ENCODE peak calls at places on chromosomes 3 and 15, in four cellular contexts. H is psoas muscle, R is GM23248, X is ascending aorta. W is an unnamed sample. For H3K9me3, the result is how much of the 10 kb centered on the place peaks cover.

GRCh38 chr3:23834082-23834870 is 28.5 kb downstream of the UBE2E1 start:
- DNase-seq in H (no peak), R (peak), X (no peak), W (no peak)

GRCh38 chr15:55343168-55343567 is 24.1 kb downstream of the PIGB start:
- DNase-seq in H (no peak), R (no peak), X (no peak), W (no peak)

GRCh38 chr15:82901114-82901805 is 51.3 kb downstream of the HOMER2 start:
- DNase-seq in H (no peak), R (no peak), X (no peak), W (no peak)

GRCh38 chr3:135497979-135498378 is 467.5 kb upstream of the PPP2R3A start:
- DNase-seq in H (no peak), R (no peak), X (no peak), W (no peak)

GRCh38 chr3:9736831-9737230 is 5.3 kb downstream of the BRPF1 start:
- DNase-seq in H (no peak), R (peak), X (no peak), W (no peak)

GRCh38 chr3:96813820-96814580 is 394 bp upstream of the EPHA6 start:
- DNase-seq in H (peak), R (peak), X (no peak), W (no peak)

GRCh38 chr3:149832086-149832485 is 19.1 kb downstream of the RNF13 start:
- DNase-seq in H (no peak), R (peak), X (no peak), W (no peak)

GRCh38 chr3:63450634-63451363 is 172.7 kb downstream of the SYNPR start:
- DNase-seq in H (no peak), R (peak), X (no peak), W (no peak)

GRCh38 chr3:52534281-52535183 is 875 bp upstream of the NT5DC2 start:
- DNase-seq in H (no peak), R (peak), X (no peak), W (no peak)

DNA sequence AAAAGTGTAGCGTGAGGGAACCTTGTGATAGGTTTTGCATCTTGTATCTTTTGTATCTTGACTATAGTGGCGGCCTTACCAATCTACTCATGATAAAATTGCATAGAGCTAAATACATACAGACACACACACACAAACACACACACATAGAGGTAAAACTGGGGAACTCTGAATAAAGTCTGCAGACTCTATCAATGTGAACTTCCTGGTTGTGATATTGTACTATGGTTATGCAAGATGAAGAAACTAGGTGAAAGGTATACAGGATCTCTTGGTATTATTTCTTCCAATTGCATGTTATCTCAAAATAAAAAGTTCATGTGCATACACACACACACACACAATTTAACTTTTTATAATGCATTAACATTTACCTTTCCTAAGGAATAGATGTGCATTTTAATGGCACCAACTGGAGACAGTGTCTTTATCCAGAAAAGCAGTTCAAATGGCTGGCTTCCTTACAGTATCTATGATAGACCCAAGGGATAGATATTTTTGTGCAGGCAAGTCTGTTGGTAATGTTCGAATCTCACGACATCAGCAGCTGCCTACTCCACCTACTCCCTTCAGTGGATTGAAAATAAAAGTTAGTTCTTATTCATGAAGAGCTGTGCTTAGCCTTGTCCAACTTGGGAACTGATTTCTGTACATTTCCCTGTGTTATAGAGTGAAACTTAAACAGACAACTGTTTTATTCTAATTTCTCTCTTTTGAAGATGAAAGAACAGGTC is 47.0 kb upstream of the SPRED1 start:
- DNase-seq in H (no peak), R (no peak), X (no peak), W (no peak)
- H3K9me3 ChIP-seq in H (under half), R (under half), X (under half), W (under half)

DNA sequence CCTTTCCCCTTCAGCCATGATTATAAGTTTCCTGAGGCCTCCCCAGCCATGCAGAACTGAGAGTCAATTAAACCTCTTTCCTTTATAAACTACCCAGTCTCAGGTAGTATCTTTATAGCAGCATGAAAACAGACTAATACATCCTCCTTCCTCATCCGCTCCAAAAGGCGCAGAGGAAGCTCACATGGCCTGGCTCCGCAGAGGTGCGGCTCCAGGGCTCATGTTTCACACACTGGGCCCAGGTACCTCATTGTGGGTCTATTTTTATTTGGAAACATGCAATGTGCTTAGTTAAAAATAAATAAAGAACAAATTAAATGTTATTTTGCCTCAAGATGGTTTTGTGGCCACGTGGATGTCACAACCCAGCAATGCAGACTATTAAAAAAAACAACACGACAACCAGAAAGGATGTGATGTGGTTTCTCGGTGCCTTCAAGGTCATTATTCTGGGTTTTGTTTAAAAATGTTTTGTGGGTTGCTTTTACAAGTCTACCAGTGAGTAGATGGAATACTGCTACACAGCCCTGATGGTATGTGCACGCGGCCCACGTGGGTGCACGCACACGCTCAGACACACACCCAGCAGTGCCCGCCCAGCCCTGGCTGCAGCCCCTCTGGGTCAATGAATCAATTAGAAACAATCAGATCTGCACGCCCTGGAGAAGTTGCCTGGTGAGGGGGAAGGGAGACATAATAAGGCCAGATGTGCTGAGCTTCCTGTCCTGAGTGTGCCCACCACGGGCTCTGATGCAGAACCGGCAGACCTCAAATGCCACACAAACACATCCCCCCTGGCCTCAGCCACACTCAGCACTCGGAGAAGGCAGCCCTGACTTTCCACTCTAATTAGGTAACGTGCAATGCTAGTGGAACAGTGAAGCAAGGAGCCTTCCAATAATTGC is 140.1 kb downstream of the ADAMTS17 start:
- DNase-seq in H (no peak), R (no peak), X (no peak), W (no peak)
- H3K9me3 ChIP-seq in H (under half), R (under half), X (under half), W (under half)

GRCh38 chr15:95120595-95120994 is 889.2 kb downstream of the MCTP2 start:
- DNase-seq in H (no peak), R (no peak), X (no peak), W (no peak)
- H3K9me3 ChIP-seq in H (under half), R (under half), X (under half), W (under half)

GRCh38 chr3:191707817-191708216 is 246.9 kb downstream of the PYDC2 start:
- DNase-seq in H (no peak), R (no peak), X (no peak), W (no peak)
- H3K9me3 ChIP-seq in H (under half), R (under half), X (under half), W (under half)

GRCh38 chr3:127254001-127254400 is 33.8 kb downstream of the PRR20G start:
- DNase-seq in H (no peak), R (no peak), X (no peak), W (no peak)

GRCh38 chr3:127247292-127247691 is 40.6 kb downstream of the PRR20G start:
- DNase-seq in H (no peak), R (no peak), X (no peak), W (no peak)

GRCh38 chr3:127252446-127252845 is 35.4 kb downstream of the PRR20G start:
- DNase-seq in H (no peak), R (no peak), X (no peak), W (no peak)

GRCh38 chr3:127253491-127253890 is 34.4 kb downstream of the PRR20G start:
- DNase-seq in H (no peak), R (no peak), X (no peak), W (no peak)

DNA sequence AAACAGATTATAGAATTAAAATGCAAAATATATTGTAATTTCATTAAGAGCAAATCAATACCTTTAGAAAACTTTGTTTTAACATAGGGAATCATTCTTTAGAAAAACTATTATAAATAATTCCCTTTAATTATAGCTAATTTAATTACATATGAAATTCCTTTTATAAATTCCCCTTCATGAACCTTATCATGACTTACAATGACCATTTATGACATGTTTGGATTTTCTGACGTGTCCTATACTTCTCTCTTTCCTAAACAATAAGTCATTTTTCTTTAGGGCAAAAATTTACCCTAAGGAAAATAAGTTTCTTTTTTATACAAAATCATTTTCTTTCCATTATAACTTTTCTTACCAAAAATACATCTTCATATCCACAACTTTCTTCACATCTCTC is 37.8 kb downstream of the PRR20G start:
- DNase-seq in H (no peak), R (no peak), X (no peak), W (no peak)
- H3K9me3 ChIP-seq in H (under half), R (under half), X (under half), W (under half)

GRCh38 chr3:187136936-187137335 is 2.4 kb downstream of the RPL39L start:
- DNase-seq in H (no peak), R (peak), X (no peak), W (no peak)
- H3K9me3 ChIP-seq in H (under half), R (under half), X (under half), W (under half)

GRCh38 chr3:80855482-80855881 is 906.0 kb downstream of the GBE1 start:
- DNase-seq in H (no peak), R (no peak), X (no peak), W (no peak)
- H3K9me3 ChIP-seq in H (under half), R (under half), X (under half), W (under half)

GRCh38 chr3:44596631-44597030 is 11.9 kb downstream of the ZNF660 start:
- DNase-seq in H (no peak), R (no peak), X (no peak), W (no peak)
- H3K9me3 ChIP-seq in H (under half), R (under half), X (half or more), W (under half)

GRCh38 chr15:34155859-34156258 is 54.0 kb downstream of the PGBD4 start:
- DNase-seq in H (no peak), R (no peak), X (no peak), W (no peak)

GRCh38 chr15:34160735-34161134 is 49.2 kb downstream of the KATNBL1 start:
- DNase-seq in H (no peak), R (no peak), X (no peak), W (no peak)

GRCh38 chr15:34158355-34158754 is 51.5 kb downstream of the KATNBL1 start:
- DNase-seq in H (no peak), R (no peak), X (no peak), W (no peak)

DNA sequence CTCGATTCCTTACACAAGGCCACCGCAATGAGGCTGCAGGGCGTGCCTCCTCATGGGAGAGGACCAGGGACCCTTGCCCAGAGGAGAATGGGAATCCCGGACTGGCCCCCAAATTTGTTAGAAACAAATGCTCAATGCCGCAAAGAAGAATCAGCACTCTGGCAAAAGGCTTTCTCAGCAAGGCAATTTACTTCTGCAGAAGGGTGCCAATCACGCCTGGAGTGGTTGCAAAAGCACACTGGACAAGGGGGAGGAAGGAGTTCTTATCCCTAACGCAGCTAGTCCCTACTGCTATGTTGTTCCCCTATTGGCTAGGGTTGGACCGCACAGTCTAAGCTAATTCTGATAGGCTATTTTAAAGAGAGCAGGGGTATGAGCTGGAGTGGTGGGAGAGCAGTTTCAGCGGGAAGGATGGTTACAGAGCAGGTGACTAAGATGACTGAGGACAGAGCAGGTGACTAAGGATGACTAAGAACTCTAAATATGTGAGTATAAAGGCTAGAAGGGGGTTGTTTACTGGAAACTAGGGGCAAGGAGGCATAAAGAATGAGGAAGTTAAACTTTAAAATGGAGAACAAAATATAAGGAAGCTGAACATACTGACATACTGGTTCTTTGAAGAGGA is 48.5 kb downstream of the KATNBL1 start:
- DNase-seq in H (no peak), R (peak), X (no peak), W (no peak)
- H3K9me3 ChIP-seq in H (under half), R (under half), X (under half), W (under half)